ENCODE peak calls at places on chromosomes 1 and 21, in five cellular contexts. E, Q, D, Y and H are unnamed samples.

GRCh38 chr21:43927591-43928229 is 62.7 kb downstream of the AGPAT3 start:
- DNase-seq in E (no peak), Q (no peak), D (no peak), Y (no peak), H (no peak)

GRCh38 chr21:28426545-28426944 is 566.1 kb downstream of the LTN1 start:
- DNase-seq in E (no peak), Q (no peak), D (no peak), Y (no peak), H (no peak)

GRCh38 chr1:19067912-19068638 is 111.6 kb upstream of the IFFO2 start:
- DNase-seq in E (no peak), Q (no peak), D (no peak), Y (no peak), H (no peak)

GRCh38 chr1:85494074-85494956 is 29.4 kb upstream of the DDAH1 start:
- DNase-seq in E (no peak), Q (no peak), D (no peak), Y (no peak), H (no peak)

GRCh38 chr1:13921190-13921589 is 221.2 kb downstream of the PRDM2 start:
- DNase-seq in E (no peak), Q (no peak), D (no peak), Y (no peak), H (no peak)

GRCh38 chr1:99968214-99968613 is 1.6 kb upstream of the SLC35A3 start:
- DNase-seq in E (no peak), Q (no peak), D (no peak), Y (no peak), H (no peak)

GRCh38 chr21:44084496-44085241 is 22.5 kb upstream of the PWP2 start:
- DNase-seq in E (no peak), Q (no peak), D (no peak), Y (no peak), H (no peak)

GRCh38 chr1:98129486-98129885 is 208.7 kb upstream of the DPYD start:
- DNase-seq in E (no peak), Q (no peak), D (no peak), Y (no peak), H (no peak)

GRCh38 chr1:220952941-220953340 is 73.7 kb downstream of the HLX start:
- DNase-seq in E (no peak), Q (no peak), D (no peak), Y (no peak), H (no peak)

GRCh38 chr1:240352769-240353168 is 259.2 kb downstream of the GREM2 start:
- DNase-seq in E (no peak), Q (peak), D (no peak), Y (peak), H (no peak)

GRCh38 chr21:37429356-37429755 is 62.8 kb downstream of the DYRK1A start:
- DNase-seq in E (no peak), Q (no peak), D (no peak), Y (no peak), H (no peak)